ENCODE peak calls at places on chromosome 18, in nine cellular contexts. I, C, P, Z, L, H, A, X and B are unnamed samples.

GRCh38 chr18:47149457-47150028 is 757 bp downstream of the HDHD2 start:
- DNase-seq in Z (no peak), C (peak; percentile 25), L (no peak), I (no peak), P (no peak), H (no peak), A (no peak), X (no peak), B (no peak)

GRCh38 chr18:52339891-52340371 is at the start of gene DCC:
- DNase-seq in X (peak; percentile 54), A (peak; percentile 49), C (no peak), P (no peak), I (no peak), H (peak; percentile 0), Z (no peak), L (no peak), B (no peak)

GRCh38 chr18:57930476-57930875 is 113.5 kb upstream of the NEDD4L start:
- DNase-seq in C (no peak), I (no peak), A (no peak), H (no peak), X (no peak), Z (no peak), P (no peak), L (no peak), B (no peak)

GRCh38 chr18:7789853-7790552 is 222.9 kb downstream of the PTPRM start:
- DNase-seq in L (no peak), C (peak; percentile 63), A (no peak), I (peak; percentile 23), P (no peak), X (no peak), Z (no peak), H (no peak), B (no peak)

GRCh38 chr18:7926526-7926925 is 359.4 kb downstream of the PTPRM start:
- DNase-seq in I (no peak), Z (no peak), X (no peak), P (no peak), L (no peak), H (no peak), A (peak; percentile 76), C (no peak), B (no peak)

GRCh38 chr18:69085933-69086332 is 288.1 kb downstream of the CCDC102B start:
- DNase-seq in H (no peak), A (no peak), P (no peak), C (no peak), I (no peak), L (no peak), Z (no peak), X (no peak), B (no peak)

GRCh38 chr18:40789286-40789685 is 1165.7 kb upstream of the PIK3C3 start:
- DNase-seq in X (no peak), H (no peak), L (no peak), P (no peak), C (no peak), A (no peak), I (no peak), Z (no peak), B (no peak)

GRCh38 chr18:22282311-22283235 is 113.2 kb downstream of the GATA6 start:
- DNase-seq in X (no peak), L (no peak), P (no peak), C (peak; percentile 84), Z (no peak), H (peak; percentile 75), A (no peak), I (peak; percentile 52), B (no peak)

GRCh38 chr18:50870138-50870845 is 8.6 kb upstream of the ME2 start:
- DNase-seq in H (peak; percentile 9), A (no peak), I (peak; percentile 18), X (no peak), Z (no peak), L (no peak), P (no peak), C (peak; percentile 50), B (no peak)

GRCh38 chr18:46458472-46458871 is 198.5 kb downstream of the LOXHD1 start:
- DNase-seq in P (no peak), X (no peak), I (no peak), C (no peak), H (no peak), Z (no peak), L (no peak), A (no peak), B (no peak)